ENCODE peak calls at places on chromosomes 4 and X, in six cellular contexts. P, J, Q, A, O and G are unnamed samples.

GRCh38 chr4:122300776-122301175 is 78.0 kb upstream of the ADAD1 start:
- DNase-seq in P (no peak), O (no peak), Q (no peak), A (no peak), J (no peak), G (no peak)

GRCh38 chr4:42656736-42656985 is 244 bp downstream of the ATP8A1 start:
- DNase-seq in A (no peak), Q (no peak), P (no peak), O (no peak), J (no peak), G (no peak)

GRCh38 chrX:56248492-56248891 is 16.3 kb downstream of the KLF8 start:
- DNase-seq in O (no peak), P (no peak), A (peak), J (peak), Q (no peak), G (peak)

GRCh38 chr4:90171491-90171890 is 44.3 kb downstream of the CCSER1 start:
- DNase-seq in A (no peak), P (no peak), J (no peak), O (no peak), Q (no peak), G (no peak)

GRCh38 chrX:22650691-22651090 is 349.1 kb upstream of the DDX53 start:
- DNase-seq in Q (no peak), A (no peak), J (peak), O (no peak), P (no peak), G (no peak)

GRCh38 chr4:21649691-21650090 is 298.9 kb downstream of the KCNIP4 start:
- DNase-seq in O (no peak), A (no peak), Q (no peak), P (no peak), J (no peak), G (no peak)

GRCh38 chr4:87978656-87979055 is 3.1 kb downstream of the SPP1 start:
- DNase-seq in J (no peak), O (no peak), P (no peak), A (no peak), Q (no peak), G (no peak)

GRCh38 chrX:57952320-57952678 is 42.0 kb upstream of the ZXDA start:
- DNase-seq in J (no peak), A (no peak), Q (no peak), P (no peak), O (no peak), G (no peak)

GRCh38 chr4:8433181-8433580 is 7.3 kb downstream of the ACOX3 start:
- DNase-seq in O (no peak), A (no peak), Q (no peak), P (no peak), J (no peak), G (no peak)

GRCh38 chrX:154374361-154375155 is at the start of gene FLNA:
- DNase-seq in O (no peak), J (peak), A (peak), Q (peak), P (no peak), G (no peak)

GRCh38 chr4:99209671-99210070 is 9.4 kb downstream of the ADH6 start:
- DNase-seq in J (no peak), O (no peak), A (no peak), P (peak), Q (no peak), G (no peak)

GRCh38 chrX:51931761-51932160 is 38.3 kb downstream of the MAGED1 start:
- DNase-seq in O (no peak), J (no peak), P (no peak), Q (no peak), A (peak), G (no peak)

GRCh38 chrX:137430984-137431475 is 134.9 kb upstream of the ZIC3 start:
- DNase-seq in O (no peak), Q (no peak), J (no peak), A (no peak), P (no peak), G (no peak)

GRCh38 chrX:43615677-43616076 is 40.4 kb upstream of the MAOA start:
- DNase-seq in P (no peak), O (no peak), Q (no peak), J (no peak), A (no peak), G (no peak)

GRCh38 chrX:347351-348117 is 28.9 kb upstream of the GTPBP6 start:
- DNase-seq in J (no peak), Q (no peak), O (no peak), P (no peak), A (no peak), G (no peak)

GRCh38 chr4:31518796-31519250 is 798.7 kb downstream of the PCDH7 start:
- DNase-seq in Q (no peak), P (no peak), A (no peak), O (no peak), J (no peak), G (no peak)

GRCh38 chrX:56728321-56728720 is 722 bp upstream of the NBDY start:
- DNase-seq in P (no peak), O (no peak), Q (no peak), A (no peak), J (no peak), G (no peak)

GRCh38 chrX:152932598-152933175 is 34.8 kb downstream of the ZNF185 start:
- DNase-seq in O (no peak), Q (no peak), A (no peak), P (no peak), J (no peak), G (no peak)

GRCh38 chr4:111512081-111512774 is 633.0 kb upstream of the FAM241A start:
- DNase-seq in O (no peak), J (no peak), P (peak), A (no peak), Q (no peak), G (no peak)

GRCh38 chr4:158581161-158581560 is 59.5 kb downstream of the RXFP1 start:
- DNase-seq in J (no peak), O (no peak), P (no peak), A (no peak), Q (no peak), G (no peak)

GRCh38 chr4:101790521-101791188 is at the start of gene BANK1:
- DNase-seq in O (no peak), P (no peak), Q (peak), J (no peak), A (peak), G (peak)

DNA sequence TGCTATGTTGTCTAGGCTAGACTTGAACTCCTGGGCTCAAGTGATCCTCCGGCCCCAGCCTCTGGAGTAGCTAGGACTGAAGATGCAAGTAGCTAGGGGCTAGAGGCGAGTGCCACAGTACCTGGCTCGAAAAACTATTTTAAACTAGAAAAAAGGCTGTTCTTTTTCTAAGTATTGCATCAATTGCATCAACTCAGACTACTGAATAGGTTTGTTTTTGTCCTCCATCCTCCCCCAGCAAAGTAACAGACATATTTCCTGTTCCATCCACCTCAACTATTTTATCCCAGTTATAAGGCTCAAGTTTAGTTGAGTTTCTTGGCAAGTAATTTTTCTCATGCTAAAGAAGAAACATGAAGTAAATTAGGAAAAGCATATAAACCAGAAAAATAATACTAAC is 4.1 kb downstream of the SH3RF1 start:
- DNase-seq in J (no peak), O (no peak), P (no peak), A (no peak), Q (no peak), G (no peak)
- H3K4me3 ChIP-seq in J (no peak), O (no peak), P (no peak), A (peak), Q (no peak), G (no peak)

GRCh38 chrX:17024896-17025295 is 78.4 kb downstream of the REPS2 start:
- DNase-seq in O (no peak), P (no peak), Q (no peak), J (no peak), A (peak), G (peak)
- H3K27ac ChIP-seq in O (no peak), P (no peak), Q (no peak), J (no peak), A (no peak), G (no peak)

GRCh38 chrX:38561951-38562719 is 793 bp downstream of the TSPAN7 start:
- DNase-seq in O (no peak), A (peak), J (peak), Q (peak), P (no peak), G (no peak)

GRCh38 chrX:38561126-38561868 is at the start of gene TSPAN7:
- DNase-seq in O (peak), P (peak), Q (peak), A (peak), J (peak), G (peak)

GRCh38 chrX:38558681-38559080 is 2.7 kb upstream of the TSPAN7 start:
- DNase-seq in Q (no peak), P (no peak), O (no peak), A (no peak), J (no peak), G (no peak)

GRCh38 chrX:38563006-38563405 is 1.7 kb downstream of the TSPAN7 start:
- DNase-seq in O (no peak), P (no peak), Q (no peak), J (no peak), A (peak), G (no peak)

DNA sequence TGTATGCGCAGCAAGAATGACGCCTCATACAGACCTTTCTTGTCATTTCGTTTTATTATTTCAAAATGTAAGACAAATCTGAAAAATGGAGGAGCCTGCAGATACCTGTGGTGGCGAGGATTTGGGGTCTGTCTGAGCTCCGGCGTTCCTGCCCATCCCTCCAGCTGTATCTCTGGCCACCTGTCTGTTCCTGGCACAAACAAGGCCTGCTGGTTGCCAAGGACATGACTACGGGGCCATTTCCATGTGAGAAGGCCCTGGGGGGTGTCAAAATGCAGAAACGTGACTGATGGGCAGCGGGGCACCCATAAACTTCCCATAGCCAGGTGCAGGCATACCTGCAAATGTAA is 591 bp upstream of the TSPAN7 start:
- DNase-seq in A (no peak), O (no peak), J (no peak), Q (no peak), P (no peak), G (no peak)
- H3K4me3 ChIP-seq in A (peak), O (peak), J (peak), Q (peak), P (peak), G (peak)

GRCh38 chrX:31589503-31589902 is 517.7 kb upstream of the FTHL17 start:
- DNase-seq in J (no peak), Q (no peak), P (no peak), O (no peak), A (no peak), G (no peak)

GRCh38 chrX:31591355-31591754 is 519.5 kb upstream of the FTHL17 start:
- DNase-seq in J (no peak), P (no peak), A (no peak), O (no peak), Q (no peak), G (no peak)

GRCh38 chrX:31588355-31588754 is 516.5 kb upstream of the FTHL17 start:
- DNase-seq in Q (no peak), P (no peak), J (no peak), O (no peak), A (no peak), G (no peak)

GRCh38 chrX:31590581-31591113 is 518.8 kb upstream of the FTHL17 start:
- DNase-seq in O (no peak), A (no peak), P (peak), J (no peak), Q (no peak), G (peak)

DNA sequence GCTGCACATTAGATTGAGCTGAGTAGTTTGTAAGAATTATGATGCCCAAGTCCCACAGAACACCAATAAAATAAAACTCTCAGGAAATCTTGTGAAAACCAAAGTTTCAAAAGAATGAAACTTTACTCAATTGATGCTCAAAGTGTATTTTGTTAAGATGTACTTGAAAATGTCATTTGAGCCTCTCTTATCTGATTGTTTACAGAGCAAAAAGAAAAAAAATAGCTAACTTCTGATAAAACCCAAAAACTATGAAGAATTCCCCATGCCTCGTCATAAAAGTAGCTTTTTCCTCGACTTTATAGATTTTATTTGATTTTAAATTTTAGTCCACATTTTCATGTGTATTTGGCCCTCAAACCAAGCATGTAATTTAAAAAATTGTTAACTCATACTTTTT is 521.5 kb upstream of the FTHL17 start:
- DNase-seq in Q (no peak), J (no peak), A (no peak), P (no peak), O (no peak), G (no peak)
- H3K27ac ChIP-seq in Q (no peak), J (no peak), A (no peak), P (no peak), O (no peak), G (no peak)

GRCh38 chr4:1723131-1723801 is 1.9 kb downstream of the TACC3 start:
- DNase-seq in O (no peak), Q (no peak), A (no peak), J (no peak), P (no peak), G (no peak)

GRCh38 chr4:1721003-1721665 is at the start of the genes TACC3 and TMEM129:
- DNase-seq in J (peak), A (peak), O (peak), P (peak), Q (peak), G (peak)

GRCh38 chr4:1721666-1722550 is 587 bp downstream of the TACC3 start:
- DNase-seq in O (no peak), P (no peak), J (no peak), A (peak), Q (no peak), G (no peak)

GRCh38 chr4:1720163-1720983 is 750 bp downstream of the TMEM129 start:
- DNase-seq in O (no peak), A (peak), J (no peak), Q (peak), P (no peak), G (peak)

DNA sequence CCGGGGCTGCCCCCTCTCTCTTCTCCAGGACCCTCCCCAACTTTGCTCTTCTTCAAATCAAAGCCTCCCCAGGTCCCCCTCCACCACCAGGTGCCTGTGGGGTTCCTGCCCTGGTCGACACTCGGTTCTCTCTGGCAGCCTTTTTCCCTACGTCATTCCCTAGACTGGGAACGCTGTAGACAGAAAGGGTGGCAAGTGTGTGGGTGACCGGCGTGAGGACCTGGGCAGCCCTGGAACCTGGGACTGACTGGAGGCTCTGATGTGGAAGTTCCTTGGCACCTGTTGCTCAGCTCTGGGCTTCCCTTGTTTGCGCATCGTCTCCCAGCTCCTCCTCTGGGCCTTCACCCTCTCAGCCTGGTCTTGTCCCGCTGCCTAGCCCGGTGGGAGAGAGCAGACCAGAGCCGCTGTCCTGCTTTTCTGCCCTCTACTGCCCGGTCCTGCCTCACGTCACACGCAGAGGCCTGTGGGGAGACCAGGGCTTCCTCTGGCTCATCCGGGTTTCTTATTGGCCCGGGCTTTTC is 1.3 kb downstream of the TACC3 start:
- DNase-seq in J (no peak), O (no peak), P (no peak), Q (no peak), A (peak), G (no peak)
- H3K4me3 ChIP-seq in J (no peak), O (no peak), P (peak), Q (no peak), A (peak), G (no peak)

GRCh38 chrX:140764401-140764919 is 54.9 kb downstream of the LINC00632 start:
- DNase-seq in P (peak), J (peak), O (peak), Q (peak), A (peak), G (no peak)
- H3K27ac ChIP-seq in P (peak), J (no peak), O (peak), Q (no peak), A (no peak), G (no peak)

GRCh38 chr4:23889368-23889767 is 479 bp downstream of the PPARGC1A start:
- DNase-seq in Q (no peak), P (no peak), J (no peak), O (no peak), A (no peak), G (no peak)
- H3K4me3 ChIP-seq in Q (peak), P (peak), J (peak), O (peak), A (peak), G (peak)